ENCODE peak calls at places on chromosome 20, in four cellular contexts. L, P, N and T are unnamed samples.

GRCh38 chr20:57061058-57061900 is 205.2 kb downstream of the BMP7 start:
- DNase-seq in P (peak; percentile 58), L (peak; percentile 67), N (no peak), T (peak; percentile 3)

GRCh38 chr20:35952480-35953410 is 1.6 kb downstream of the SCAND1 start:
- DNase-seq in N (no peak), L (peak; percentile 15), P (peak; percentile 11), T (peak; percentile 60)

GRCh38 chr20:57398901-57399535 is 7.8 kb downstream of the RBM38 start:
- DNase-seq in L (no peak), N (no peak), P (no peak), T (no peak)

GRCh38 chr20:35049776-35050352 is 42.7 kb downstream of the TRPC4AP start:
- DNase-seq in N (no peak), P (peak; percentile 6), L (no peak), T (no peak)

GRCh38 chr20:44218441-44218840 is 7.9 kb upstream of the OSER1 start:
- DNase-seq in N (no peak), L (no peak), P (no peak), T (no peak)

GRCh38 chr20:1950836-1951235 is 43.0 kb downstream of the PDYN start:
- DNase-seq in P (no peak), N (no peak), L (no peak), T (no peak)

GRCh38 chr20:38447931-38448675 is 13.0 kb upstream of the SNHG17 start:
- DNase-seq in P (no peak), L (no peak), N (no peak), T (peak; percentile 48)

GRCh38 chr20:63177134-63177784 is 38.7 kb downstream of the YTHDF1 start:
- DNase-seq in P (no peak), L (no peak), N (no peak), T (peak; percentile 62)

GRCh38 chr20:1466211-1467081 is at the start of gene NSFL1C:
- DNase-seq in N (peak; percentile 97), P (peak; percentile 93), L (peak; percentile 96), T (peak; percentile 98)

GRCh38 chr20:38985603-38986170 is 23.5 kb downstream of the DHX35 start:
- DNase-seq in P (no peak), N (no peak), L (no peak), T (no peak)

GRCh38 chr20:16434087-16434664 is 139.1 kb downstream of the KIF16B start:
- DNase-seq in P (no peak), L (peak; percentile 47), N (peak; percentile 44), T (peak; percentile 56)

GRCh38 chr20:54194724-54195438 is 13.0 kb upstream of the PFDN4 start:
- DNase-seq in L (peak; percentile 44), N (no peak), P (no peak), T (no peak)

GRCh38 chr20:2217857-2218529 is 77.8 kb upstream of the TGM3 start:
- DNase-seq in N (peak; percentile 12), L (no peak), P (no peak), T (no peak)

GRCh38 chr20:29689411-29690225 is 1567.8 kb upstream of the DEFB115 start:
- DNase-seq in P (no peak), N (no peak), L (no peak), T (no peak)

GRCh38 chr20:32820000-32820697 is 395 bp downstream of the MAPRE1 start:
- DNase-seq in N (no peak), L (peak; percentile 36), P (peak; percentile 61), T (peak; percentile 91)

GRCh38 chr20:5364136-5364821 is 47.5 kb upstream of the PROKR2 start:
- DNase-seq in N (no peak), P (no peak), L (no peak), T (no peak)

GRCh38 chr20:16747291-16747811 is 807 bp upstream of the OTOR start:
- DNase-seq in L (no peak), P (peak; percentile 54), N (no peak), T (no peak)

GRCh38 chr20:48040051-48040450 is 254.8 kb upstream of the SULF2 start:
- DNase-seq in L (no peak), P (no peak), N (no peak), T (no peak)

GRCh38 chr20:45892828-45893500 is 1.8 kb downstream of the CTSA start:
- DNase-seq in L (no peak), P (no peak), N (peak; percentile 70), T (no peak)

GRCh38 chr20:35991142-35991771 is 22.9 kb downstream of the CNBD2 start:
- DNase-seq in P (peak; percentile 60), L (peak; percentile 79), N (peak; percentile 25), T (peak; percentile 26)

GRCh38 chr20:63534831-63535651 is 2.1 kb downstream of the PTK6 start:
- DNase-seq in N (peak; percentile 90), L (no peak), P (no peak), T (peak; percentile 52)

GRCh38 chr20:44746367-44747165 is 901 bp downstream of the KCNK15 start:
- DNase-seq in N (no peak), P (no peak), L (no peak), T (no peak)

GRCh38 chr20:50245561-50246366 is 55.1 kb downstream of the CEBPB start:
- DNase-seq in L (no peak), P (no peak), N (no peak), T (no peak)

GRCh38 chr20:31440012-31440659 is at the start of gene DEFB123:
- DNase-seq in L (no peak), P (no peak), N (no peak), T (peak; percentile 24)

GRCh38 chr20:13910492-13910891 is 79.9 kb downstream of the SEL1L2 start:
- DNase-seq in N (no peak), L (no peak), P (no peak), T (no peak)

GRCh38 chr20:25623736-25624499 is at the start of gene NANP:
- DNase-seq in N (peak; percentile 95), P (peak; percentile 95), L (peak; percentile 98), T (peak; percentile 95)
- TF ChIP-seq POLR2A in N (peak; percentile 73), P (peak; percentile 70), L (peak; percentile 92), T (peak; percentile 95)

DNA sequence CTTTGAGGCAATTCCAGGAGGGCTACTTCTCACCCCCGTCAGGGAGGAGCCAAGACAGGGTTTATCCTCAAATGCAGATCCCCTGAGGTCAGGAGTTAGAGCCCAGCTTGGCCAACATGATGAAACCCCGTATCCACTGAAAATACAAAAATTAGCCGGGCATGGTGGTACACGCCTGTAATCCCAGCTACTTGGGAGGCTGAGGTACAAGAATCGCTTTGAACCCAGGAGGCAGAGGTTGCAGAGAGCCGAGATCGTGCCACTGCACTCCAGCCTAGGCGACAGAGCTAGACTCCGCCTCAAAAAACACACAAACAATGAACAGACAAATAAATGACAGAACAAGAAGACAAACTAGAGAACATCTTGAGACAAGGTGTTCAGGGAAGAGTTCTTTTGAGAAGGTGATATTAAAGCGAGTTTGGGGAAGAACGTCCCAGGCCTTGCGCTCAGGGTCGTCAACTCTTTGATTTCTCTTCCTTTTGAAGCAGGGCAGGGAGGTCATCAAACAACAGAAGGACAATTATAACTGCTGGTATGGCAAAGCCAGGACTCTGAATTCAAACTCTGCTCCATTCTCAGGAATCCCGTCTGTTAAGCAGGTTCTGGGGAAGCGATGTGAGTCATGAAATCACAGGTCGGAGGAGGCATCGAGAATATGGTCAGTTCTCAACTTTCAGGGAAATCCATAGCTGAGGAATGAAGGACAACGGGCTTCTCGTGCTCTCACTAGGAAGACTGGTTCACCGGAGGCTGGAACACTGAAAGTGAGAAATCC is 1.4 kb upstream of the RALY start:
- DNase-seq in P (no peak), N (no peak), L (peak; percentile 29), T (no peak)
- TF ChIP-seq POLR2A in P (no peak), N (no peak), L (no peak), T (no peak)

GRCh38 chr20:18056174-18057105 is 1.3 kb downstream of the OVOL2 start:
- DNase-seq in L (no peak), N (peak; percentile 81), P (no peak), T (no peak)
- TF ChIP-seq POLR2A in L (no peak), N (peak; percentile 80), P (peak; percentile 11), T (no peak)

GRCh38 chr20:58895796-58896180 is 43.3 kb downstream of the GNAS start:
- DNase-seq in P (no peak), N (no peak), L (no peak), T (no peak)
- TF ChIP-seq POLR2A in P (no peak), N (no peak), L (no peak), T (no peak)

DNA sequence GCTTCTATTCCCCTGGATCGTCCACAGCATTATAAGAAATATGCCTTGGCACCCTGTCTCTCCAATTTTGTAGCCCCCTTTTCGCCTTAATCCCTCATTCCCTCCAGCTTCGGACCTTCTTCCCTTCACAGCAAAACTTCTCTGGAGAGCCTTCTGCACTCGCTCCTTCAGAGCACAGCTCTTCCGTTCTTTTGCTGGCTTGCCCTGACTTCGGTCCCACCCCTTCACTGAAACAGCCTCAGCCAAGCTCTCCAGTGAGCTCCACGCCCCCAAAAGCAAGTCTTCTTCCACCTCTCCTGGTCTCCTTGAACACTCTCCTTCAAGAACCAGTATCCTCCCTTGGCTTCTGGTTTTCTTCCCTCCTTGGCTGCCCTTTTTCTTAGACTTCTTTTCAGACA is 134.7 kb upstream of the RNF24 start:
- DNase-seq in P (no peak), N (no peak), L (peak; percentile 71), T (no peak)
- TF ChIP-seq POLR2A in P (no peak), N (no peak), L (no peak), T (no peak)

DNA sequence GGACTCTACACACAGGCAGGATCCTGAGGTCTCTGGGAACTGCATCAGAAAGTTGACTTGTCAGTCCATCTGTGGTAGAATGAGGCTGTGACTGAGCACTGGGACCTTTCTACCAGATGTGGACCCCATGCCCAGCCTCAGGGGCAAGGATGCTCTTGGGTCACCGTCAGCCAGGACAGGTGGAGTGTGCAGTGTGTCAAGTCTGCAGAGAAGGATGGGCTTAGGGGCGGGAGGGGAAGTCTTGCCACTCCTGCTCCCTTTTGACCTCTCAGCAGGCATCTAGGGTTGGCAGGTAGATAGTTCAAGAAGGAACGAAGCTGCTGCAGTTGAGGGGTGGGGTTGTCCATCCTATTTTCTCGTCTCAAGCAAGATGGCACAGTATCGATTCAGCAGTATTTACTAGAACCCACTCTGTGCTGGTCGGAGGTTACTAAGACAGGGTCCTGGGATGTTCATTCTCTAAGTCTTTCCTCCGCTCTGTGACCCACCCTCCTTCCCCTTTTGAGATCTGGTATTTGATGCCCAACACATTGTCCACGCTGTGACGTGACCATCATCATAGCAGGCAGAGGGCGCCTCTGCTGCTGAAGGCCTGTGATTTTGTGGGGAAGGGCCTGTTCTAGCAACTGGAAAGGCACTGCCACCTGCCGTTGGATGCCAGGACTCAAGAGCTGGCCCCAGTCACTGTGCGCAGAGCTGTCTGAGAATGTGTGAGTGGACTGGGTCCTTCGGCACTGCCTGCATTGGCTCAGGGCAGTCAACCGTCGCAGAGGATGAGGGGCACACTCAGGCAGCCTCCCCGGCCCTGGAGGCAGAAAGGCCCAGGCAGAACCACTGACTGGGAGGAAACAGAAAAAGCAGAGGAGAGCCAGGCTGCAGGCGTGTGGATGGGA is 23.2 kb downstream of the RBCK1 start:
- DNase-seq in P (peak; percentile 82), N (peak; percentile 59), L (peak; percentile 94), T (peak; percentile 81)
- TF ChIP-seq POLR2A in P (no peak), N (no peak), L (no peak), T (no peak)